ENCODE peak calls at places on chromosomes 6 and 20, in ten cellular contexts. Z, I, V, P, F, M, L, C, N and X are unnamed samples.

GRCh38 chr6:31734703-31735500 is 1.4 kb downstream of the CLIC1 start:
- DNase-seq in I (peak; percentile 79), Z (peak; percentile 48), F (no peak), P (peak; percentile 82), N (peak; percentile 83), C (no peak), V (peak; percentile 38), M (peak; percentile 70), L (peak; percentile 74), X (peak; percentile 84)

GRCh38 chr6:28081486-28081751 is 1.1 kb downstream of the ZNF165 start:
- DNase-seq in I (no peak), C (no peak), P (peak; percentile 67), Z (no peak), L (no peak), M (no peak), F (no peak), N (no peak), V (peak; percentile 12), X (peak; percentile 67)

GRCh38 chr6:125888989-125889656 is 67.4 kb upstream of the HINT3 start:
- DNase-seq in V (peak; percentile 31), C (no peak), F (no peak), L (peak; percentile 56), M (no peak), P (peak; percentile 15), N (peak; percentile 55), Z (peak; percentile 13), I (no peak), X (peak; percentile 12)

GRCh38 chr6:73652637-73653570 is 888 bp downstream of the SLC17A5 start:
- DNase-seq in Z (peak; percentile 54), C (no peak), V (peak; percentile 49), P (peak; percentile 73), N (peak; percentile 75), M (no peak), F (peak; percentile 50), I (peak; percentile 64), L (peak; percentile 52), X (peak; percentile 78)

GRCh38 chr6:170229396-170229795 is 61.5 kb downstream of the DLL1 start:
- DNase-seq in V (no peak), Z (no peak), L (no peak), C (no peak), N (no peak), F (no peak), M (no peak), I (no peak), P (no peak), X (no peak)

GRCh38 chr6:42338573-42339218 is 113.0 kb downstream of the TRERF1 start:
- DNase-seq in N (no peak), P (no peak), C (peak; percentile 97), L (peak; percentile 100), Z (peak; percentile 98), F (no peak), M (peak; percentile 96), I (no peak), V (no peak), X (no peak)

GRCh38 chr20:62374431-62375152 is 7.5 kb upstream of the LAMA5 start:
- DNase-seq in N (no peak), L (no peak), M (no peak), I (no peak), C (no peak), F (no peak), V (no peak), P (no peak), Z (no peak), X (no peak)

GRCh38 chr6:16985484-16986284 is 116.2 kb upstream of the STMND1 start:
- DNase-seq in P (no peak), M (peak; percentile 92), V (no peak), F (no peak), I (no peak), N (no peak), Z (peak; percentile 32), C (peak; percentile 98), L (peak; percentile 68), X (no peak)

GRCh38 chr6:42021847-42022754 is 28.2 kb upstream of the TAF8 start:
- DNase-seq in I (no peak), V (no peak), L (peak; percentile 39), C (no peak), F (no peak), M (no peak), N (no peak), Z (no peak), P (peak; percentile 66), X (peak; percentile 58)

GRCh38 chr6:106244931-106245330 is 80.6 kb downstream of the ATG5 start:
- DNase-seq in V (no peak), P (no peak), N (no peak), C (no peak), L (no peak), I (no peak), F (no peak), M (no peak), Z (no peak), X (no peak)

GRCh38 chr6:159077123-159077522 is 32.3 kb upstream of the TAGAP start:
- DNase-seq in L (no peak), I (no peak), F (no peak), M (no peak), P (no peak), Z (no peak), V (no peak), C (no peak), N (no peak), X (no peak)

GRCh38 chr6:93391982-93392381 is 27.4 kb downstream of the EPHA7 start:
- DNase-seq in I (no peak), Z (no peak), M (no peak), P (no peak), C (no peak), F (no peak), N (no peak), L (no peak), V (no peak), X (no peak)

GRCh38 chr6:86192123-86192522 is 549.4 kb upstream of the SYNCRIP start:
- DNase-seq in I (no peak), L (peak; percentile 2), M (no peak), P (no peak), Z (no peak), N (peak; percentile 22), V (no peak), C (no peak), F (no peak), X (no peak)

GRCh38 chr20:25466846-25467245 is 59.4 kb downstream of the GINS1 start:
- DNase-seq in I (no peak), Z (no peak), M (no peak), C (no peak), L (no peak), N (no peak), P (no peak), V (no peak), F (no peak), X (no peak)

DNA sequence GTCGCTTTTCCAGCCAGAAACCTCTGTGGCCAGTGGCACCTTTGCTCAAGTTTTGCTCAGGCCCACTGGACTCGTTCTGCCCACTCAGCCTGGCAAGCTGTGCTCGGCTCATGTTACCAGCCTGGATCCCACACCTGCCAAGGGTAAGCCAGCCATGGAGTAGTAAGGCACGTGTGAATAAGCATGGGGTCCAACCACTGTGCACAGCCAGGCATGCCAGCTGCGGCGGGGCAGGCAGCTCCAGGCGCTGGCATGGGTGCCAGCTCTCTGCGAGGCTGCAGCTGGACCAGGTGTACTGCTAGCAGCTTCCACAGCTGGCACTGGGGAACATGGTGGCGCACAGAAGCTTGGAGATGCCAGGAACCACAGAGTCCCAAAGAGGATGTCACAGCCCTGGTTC is 32.1 kb upstream of the PDYN start:
- DNase-seq in P (no peak), M (no peak), N (no peak), Z (no peak), C (no peak), I (no peak), V (no peak), F (no peak), L (no peak), X (no peak)
- TF ChIP-seq CTCF in P (no peak), M (no peak), N (no peak), Z (no peak), C (no peak), I (no peak), V (no peak), F (no peak), L (no peak), X (no peak)

DNA sequence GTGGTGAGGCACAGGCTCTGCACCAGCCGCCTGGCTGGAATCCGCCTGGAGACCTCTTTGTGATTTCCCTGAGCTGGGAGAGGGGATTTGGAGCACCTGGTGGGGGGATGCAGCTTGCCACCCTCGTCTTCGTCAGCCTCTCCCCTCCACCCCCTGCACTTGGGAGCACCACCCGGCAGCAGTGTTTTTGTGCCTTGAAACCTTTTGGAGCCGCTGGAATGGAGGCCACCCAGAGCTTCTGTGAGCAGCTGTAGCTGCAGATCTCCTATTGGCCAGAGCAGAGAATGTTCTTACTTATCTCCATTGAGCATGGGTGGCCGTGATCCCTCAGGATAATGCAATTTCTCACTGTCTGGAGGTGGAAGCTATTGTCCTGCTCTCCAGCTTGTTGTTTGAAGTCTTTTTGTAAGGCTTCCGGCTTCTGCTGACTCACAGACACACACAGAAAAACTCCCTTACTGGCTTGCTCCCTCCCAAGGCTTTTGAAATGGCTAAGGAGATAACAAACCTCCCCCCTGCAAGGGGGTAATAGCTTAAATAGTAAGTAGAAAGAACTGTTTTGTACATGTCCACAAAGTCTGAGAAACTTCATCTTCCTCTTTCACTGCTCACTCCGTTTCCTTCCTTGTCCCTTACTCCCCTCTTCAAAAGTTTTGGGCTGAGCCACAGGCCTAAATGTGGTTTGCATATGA is 271.2 kb downstream of the PRL start:
- DNase-seq in M (peak; percentile 9), C (peak; percentile 14), L (peak; percentile 64), N (no peak), V (peak; percentile 35), Z (peak; percentile 87), P (peak; percentile 43), I (peak; percentile 16), F (peak; percentile 11), X (peak; percentile 49)
- TF ChIP-seq CTCF in M (no peak), C (no peak), L (no peak), N (no peak), V (no peak), Z (no peak), P (no peak), I (no peak), F (no peak), X (no peak)

DNA sequence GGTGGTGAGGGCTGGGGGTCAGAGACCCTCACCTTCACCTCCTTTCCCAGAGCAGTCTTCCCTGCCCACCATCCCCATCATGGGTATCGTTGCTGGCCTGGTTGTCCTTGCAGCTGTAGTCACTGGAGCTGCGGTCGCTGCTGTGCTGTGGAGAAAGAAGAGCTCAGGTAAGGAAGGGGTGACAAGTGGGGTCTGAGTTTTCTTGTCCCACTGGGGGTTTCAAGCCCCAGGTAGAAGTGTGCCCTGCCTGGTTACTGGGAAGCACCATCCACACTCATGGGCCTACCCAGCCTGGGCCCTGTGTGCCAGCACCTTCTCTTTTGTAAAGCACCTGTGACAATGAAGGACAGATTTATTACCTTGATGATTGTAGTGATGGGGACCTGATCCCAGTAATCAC is 2.1 kb downstream of the HLA-G start:
- DNase-seq in L (no peak), I (no peak), V (no peak), P (no peak), F (no peak), Z (no peak), C (no peak), N (no peak), M (no peak), X (no peak)
- TF ChIP-seq CTCF in L (no peak), I (no peak), V (no peak), P (no peak), F (no peak), Z (no peak), C (no peak), N (no peak), M (no peak), X (no peak)

DNA sequence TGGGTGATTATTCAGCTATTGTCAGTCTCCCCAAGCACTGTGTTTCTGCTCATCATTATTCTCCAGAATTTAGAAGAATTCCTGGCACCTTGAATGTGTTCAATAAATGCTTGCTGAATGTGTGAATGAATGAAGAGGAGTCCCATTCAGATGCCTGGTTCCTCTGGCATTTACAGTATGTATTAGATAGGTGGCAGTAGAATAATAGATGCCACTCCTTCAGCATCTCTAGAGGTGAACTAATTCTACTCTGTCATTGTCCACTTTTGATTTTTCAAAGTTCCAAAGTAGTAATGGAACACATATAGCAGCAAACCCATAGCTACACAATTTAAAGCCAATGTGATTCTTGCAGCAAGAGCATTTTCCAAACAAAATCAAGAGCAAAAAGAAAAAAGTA is 118.9 kb upstream of the CEP162 start:
- DNase-seq in P (no peak), V (no peak), M (no peak), I (no peak), C (no peak), N (no peak), Z (no peak), L (peak; percentile 27), F (no peak), X (no peak)
- TF ChIP-seq CTCF in P (no peak), V (no peak), M (peak; percentile 16), I (no peak), C (peak; percentile 41), N (no peak), Z (no peak), L (peak; percentile 45), F (no peak), X (no peak)